ENCODE peak calls at places on chromosome 16, in nine cellular contexts. U, J, L, G, P, F, O, R and Z are unnamed samples.

GRCh38 chr16:2486645-2487516 is 12.0 kb downstream of the TBC1D24 start:
- DNase-seq in J (no peak), F (peak; percentile 59), L (peak; percentile 87), P (peak; percentile 63), G (peak; percentile 23), R (no peak), U (no peak), O (peak; percentile 64), Z (no peak)

GRCh38 chr16:85458952-85459351 is 154.2 kb upstream of the GSE1 start:
- DNase-seq in F (no peak), G (no peak), P (no peak), J (no peak), L (no peak), R (no peak), U (peak; percentile 44), O (no peak), Z (no peak)

GRCh38 chr16:66572356-66572755 is 6.1 kb downstream of the CMTM1 start:
- DNase-seq in U (no peak), L (no peak), G (no peak), R (no peak), J (no peak), F (no peak), O (no peak), P (no peak), Z (no peak)

GRCh38 chr16:31397701-31398100 is 4.6 kb downstream of the ITGAD start:
- DNase-seq in J (no peak), L (no peak), G (no peak), F (no peak), P (no peak), R (no peak), U (no peak), O (no peak), Z (no peak)

GRCh38 chr16:27270389-27270788 is 1.8 kb upstream of the NSMCE1 start:
- DNase-seq in L (no peak), F (no peak), U (no peak), P (no peak), O (no peak), J (no peak), R (no peak), G (no peak), Z (peak; percentile 38)

GRCh38 chr16:69853481-69853880 is 91.3 kb downstream of the WWP2 start:
- DNase-seq in P (no peak), G (no peak), J (no peak), R (no peak), L (no peak), O (no peak), U (no peak), F (no peak), Z (no peak)

GRCh38 chr16:73265124-73265838 is 217.4 kb upstream of the ZFHX3 start:
- DNase-seq in P (no peak), L (no peak), F (no peak), G (no peak), U (no peak), J (no peak), R (no peak), O (no peak), Z (no peak)

GRCh38 chr16:19704321-19705130 is 13.5 kb downstream of the KNOP1 start:
- DNase-seq in U (no peak), F (no peak), R (peak; percentile 60), P (no peak), O (peak; percentile 21), J (no peak), L (no peak), G (peak; percentile 77), Z (no peak)

GRCh38 chr16:75385507-75386152 is 47.7 kb downstream of the CFDP1 start:
- DNase-seq in U (peak; percentile 3), O (no peak), P (no peak), F (no peak), G (peak; percentile 88), L (no peak), R (peak; percentile 27), J (no peak), Z (no peak)

GRCh38 chr16:9820481-9821246 is 361.6 kb downstream of the GRIN2A start:
- DNase-seq in P (no peak), R (no peak), G (no peak), L (no peak), O (no peak), U (no peak), F (no peak), J (peak; percentile 20), Z (no peak)

GRCh38 chr16:70711211-70711978 is 25.5 kb upstream of the MTSS2 start:
- DNase-seq in U (no peak), G (no peak), O (no peak), J (no peak), L (no peak), R (no peak), F (no peak), P (no peak), Z (peak; percentile 78)

GRCh38 chr16:31385680-31386079 is 7.5 kb upstream of the ITGAD start:
- DNase-seq in U (no peak), L (no peak), P (no peak), F (no peak), O (peak; percentile 16), J (no peak), G (no peak), R (no peak), Z (no peak)

GRCh38 chr16:69187891-69188451 is 1.0 kb downstream of the SNTB2 start:
- DNase-seq in U (no peak), P (peak; percentile 17), R (peak; percentile 51), F (peak; percentile 13), O (peak; percentile 29), L (peak; percentile 50), J (peak; percentile 45), G (no peak), Z (peak; percentile 57)

GRCh38 chr16:64250866-64251265 is 871.0 kb downstream of the CDH11 start:
- DNase-seq in G (peak; percentile 47), F (no peak), U (no peak), R (peak; percentile 5), P (no peak), L (no peak), J (no peak), O (no peak), Z (no peak)

GRCh38 chr16:3112058-3112880 is at the start of gene ZNF205:
- DNase-seq in F (no peak), L (no peak), P (no peak), J (peak; percentile 81), U (peak; percentile 72), R (peak; percentile 75), G (peak; percentile 70), O (peak; percentile 56), Z (peak; percentile 79)

GRCh38 chr16:72530434-72530833 is 358.5 kb upstream of the PMFBP1 start:
- DNase-seq in O (no peak), G (peak; percentile 75), J (no peak), U (no peak), P (no peak), F (no peak), R (peak; percentile 90), L (no peak), Z (no peak)